ENCODE peak calls at places on chromosome 7, in eight cellular contexts. J is NCI-H1092; X is DMS79 treated with DMSO at 0.1 percent for 48 hours; S is upper lobe of right lung; P is activated naive CD4-positive, alpha-beta T cell; B is GM19239; R is stimulated activated CD8-positive, alpha-beta memory T cell treated with anti-CD3 and anti-CD28 coated beads, Interleukin-7, amount 100 ng/mL, for 1 hour; T is CD8-positive, alpha-beta memory T cell. L is an unnamed sample.

GRCh38 chr7:84021292-84021898 is 173.2 kb downstream of the SEMA3A start:
- DNase-seq in S (no peak), X (no peak), B (no peak), J (no peak), T (no peak), R (no peak), P (no peak), L (no peak)

GRCh38 chr7:20010877-20011276 is 206.3 kb downstream of the MACC1 start:
- DNase-seq in S (no peak), J (no peak), R (no peak), B (no peak), P (no peak), T (no peak), X (no peak), L (no peak)

GRCh38 chr7:117014673-117015133 is 61.4 kb downstream of the ST7 start:
- DNase-seq in T (no peak), J (peak), B (no peak), X (peak), S (no peak), P (no peak), R (no peak), L (no peak)

GRCh38 chr7:2158331-2159175 is 74.2 kb downstream of the MAD1L1 start:
- DNase-seq in T (no peak), J (no peak), R (no peak), S (peak), X (peak), B (no peak), P (no peak), L (no peak)

GRCh38 chr7:100583132-100584045 is 2.5 kb downstream of the LRCH4 start:
- DNase-seq in X (no peak), B (peak), J (no peak), T (peak), S (peak), P (peak), R (no peak), L (no peak)

GRCh38 chr7:144057954-144058353 is 9.2 kb downstream of the OR2A5 start:
- DNase-seq in P (no peak), J (no peak), X (no peak), R (no peak), B (no peak), T (no peak), S (no peak), L (no peak)

GRCh38 chr7:116185450-116185849 is 24.9 kb upstream of the TES start:
- DNase-seq in R (no peak), B (no peak), J (no peak), T (no peak), X (no peak), P (no peak), S (peak), L (no peak)

GRCh38 chr7:138223402-138223872 is 147.2 kb downstream of the AKR1D1 start:
- DNase-seq in B (no peak), S (no peak), T (no peak), P (no peak), R (no peak), X (no peak), J (no peak), L (no peak)

GRCh38 chr7:94423865-94424264 is 29.2 kb downstream of the COL1A2 start:
- DNase-seq in T (no peak), R (no peak), J (no peak), X (no peak), S (no peak), P (no peak), B (no peak), L (no peak)

L was measured in cerebellar nuclear complex.